ENCODE peak calls at places on chromosomes 7 and 10, in four cellular contexts. One of them, this sample, is unnamed.

GRCh38 chr7:91411062-91411461 is 146.8 kb downstream of the FZD1 start:
- DNase-seq in GM12878: no peak
- DNase-seq in K562: no peak
- DNase-seq in SK-N-SH: no peak
- DNase-seq in this sample: no peak

GRCh38 chr10:88071814-88072380 is 208.5 kb downstream of the PTEN start:
- DNase-seq in GM12878: no peak
- DNase-seq in K562: no peak
- DNase-seq in SK-N-SH: no peak
- DNase-seq in this sample: no peak

GRCh38 chr10:5501976-5502902 is 2.9 kb upstream of the CALML5 start:
- DNase-seq in GM12878: no peak
- DNase-seq in K562: no peak
- DNase-seq in SK-N-SH: no peak
- DNase-seq in this sample: no peak

GRCh38 chr10:97365761-97366351 is 31.3 kb upstream of the FRAT2 start:
- DNase-seq in GM12878: no peak
- DNase-seq in K562: no peak
- DNase-seq in SK-N-SH: no peak
- DNase-seq in this sample: no peak

GRCh38 chr10:78629773-78630172 is 439.0 kb upstream of the ZMIZ1 start:
- DNase-seq in GM12878: no peak
- DNase-seq in K562: no peak
- DNase-seq in SK-N-SH: no peak
- DNase-seq in this sample: no peak

GRCh38 chr10:475709-476457 is 213.6 kb downstream of the DIP2C start:
- DNase-seq in GM12878: no peak
- DNase-seq in K562: no peak
- DNase-seq in SK-N-SH: no peak
- DNase-seq in this sample: no peak

GRCh38 chr7:140723002-140723401 is 26.5 kb downstream of the NDUFB2 start:
- DNase-seq in GM12878: no peak
- DNase-seq in K562: no peak
- DNase-seq in SK-N-SH: no peak
- DNase-seq in this sample: no peak

GRCh38 chr7:137909042-137909441 is 62.3 kb upstream of the DGKI start:
- DNase-seq in GM12878: no peak
- DNase-seq in K562: no peak
- DNase-seq in SK-N-SH: no peak
- DNase-seq in this sample: no peak

GRCh38 chr10:117541909-117542705 is 439 bp upstream of the EMX2 start:
- DNase-seq in GM12878: no peak
- DNase-seq in K562: no peak
- DNase-seq in SK-N-SH: peak; percentile 84
- DNase-seq in this sample: no peak

GRCh38 chr7:156768698-156769472 is 124.1 kb downstream of the LMBR1 start:
- DNase-seq in GM12878: no peak
- DNase-seq in K562: no peak
- DNase-seq in SK-N-SH: no peak
- DNase-seq in this sample: no peak

GRCh38 chr7:92836489-92837213 is at the start of gene CDK6:
- DNase-seq in GM12878: no peak
- DNase-seq in K562: peak; percentile 90
- DNase-seq in SK-N-SH: peak; percentile 79
- DNase-seq in this sample: no peak

GRCh38 chr10:62626817-62627216 is 177.7 kb upstream of the ADO start:
- DNase-seq in GM12878: no peak
- DNase-seq in K562: no peak
- DNase-seq in SK-N-SH: no peak
- DNase-seq in this sample: no peak

GRCh38 chr7:132500727-132501410 is 75.4 kb downstream of the PLXNA4 start:
- DNase-seq in GM12878: no peak
- DNase-seq in K562: peak; percentile 15
- DNase-seq in SK-N-SH: peak; percentile 43
- DNase-seq in this sample: peak; percentile 54

GRCh38 chr10:124649209-124649608 is 95.0 kb downstream of the FAM53B start:
- DNase-seq in GM12878: no peak
- DNase-seq in K562: no peak
- DNase-seq in SK-N-SH: peak; percentile 65
- DNase-seq in this sample: no peak

GRCh38 chr10:103481974-103482531 is 3.0 kb upstream of the CALHM3 start:
- DNase-seq in GM12878: no peak
- DNase-seq in K562: peak; percentile 73
- DNase-seq in SK-N-SH: peak; percentile 77
- DNase-seq in this sample: no peak

GRCh38 chr10:85147346-85148250 is 819.2 kb downstream of the CCSER2 start:
- DNase-seq in GM12878: no peak
- DNase-seq in K562: no peak
- DNase-seq in SK-N-SH: no peak
- DNase-seq in this sample: no peak

GRCh38 chr10:24132741-24133140 is 76.2 kb upstream of the KIAA1217 start:
- DNase-seq in GM12878: no peak
- DNase-seq in K562: no peak
- DNase-seq in SK-N-SH: no peak
- DNase-seq in this sample: no peak

GRCh38 chr7:134388336-134389019 is 70.4 kb downstream of the AKR1B1 start:
- DNase-seq in GM12878: no peak
- DNase-seq in K562: no peak
- DNase-seq in SK-N-SH: no peak
- DNase-seq in this sample: no peak

GRCh38 chr7:27689045-27689877 is 26.6 kb upstream of the HIBADH start:
- DNase-seq in GM12878: no peak
- DNase-seq in K562: peak; percentile 30
- DNase-seq in SK-N-SH: peak; percentile 42
- DNase-seq in this sample: peak; percentile 55

GRCh38 chr7:45663167-45663921 is 89.2 kb downstream of the ADCY1 start:
- DNase-seq in GM12878: no peak
- DNase-seq in K562: peak; percentile 60
- DNase-seq in SK-N-SH: no peak
- DNase-seq in this sample: peak; percentile 9

GRCh38 chr10:56537984-56538383 is 176.9 kb upstream of the ZWINT start:
- DNase-seq in GM12878: no peak
- DNase-seq in K562: no peak
- DNase-seq in SK-N-SH: no peak
- DNase-seq in this sample: no peak

GRCh38 chr7:150439926-150440325 is 10.5 kb upstream of the GIMAP8 start:
- DNase-seq in GM12878: no peak
- DNase-seq in K562: no peak
- DNase-seq in SK-N-SH: no peak
- DNase-seq in this sample: no peak

GRCh38 chr7:112790651-112790973 is 419 bp upstream of the TMEM168 start:
- DNase-seq in GM12878: peak; percentile 44
- DNase-seq in K562: no peak
- DNase-seq in SK-N-SH: no peak
- DNase-seq in this sample: no peak

GRCh38 chr10:71999360-72000072 is 35.3 kb downstream of the CHST3 start:
- DNase-seq in GM12878: no peak
- DNase-seq in K562: peak; percentile 41
- DNase-seq in SK-N-SH: peak; percentile 91
- DNase-seq in this sample: no peak

GRCh38 chr10:30974355-30974754 is 57.3 kb downstream of the ZNF438 start:
- DNase-seq in GM12878: no peak
- DNase-seq in K562: no peak
- DNase-seq in SK-N-SH: no peak
- DNase-seq in this sample: no peak

GRCh38 chr10:30967654-30968421 is 63.8 kb downstream of the ZNF438 start:
- DNase-seq in GM12878: no peak
- DNase-seq in K562: no peak
- DNase-seq in SK-N-SH: no peak
- DNase-seq in this sample: no peak

GRCh38 chr10:30968711-30969110 is 63.0 kb downstream of the ZNF438 start:
- DNase-seq in GM12878: no peak
- DNase-seq in K562: no peak
- DNase-seq in SK-N-SH: no peak
- DNase-seq in this sample: no peak

GRCh38 chr10:30973737-30974136 is 57.9 kb downstream of the ZNF438 start:
- DNase-seq in GM12878: no peak
- DNase-seq in K562: no peak
- DNase-seq in SK-N-SH: no peak
- DNase-seq in this sample: no peak

DNA sequence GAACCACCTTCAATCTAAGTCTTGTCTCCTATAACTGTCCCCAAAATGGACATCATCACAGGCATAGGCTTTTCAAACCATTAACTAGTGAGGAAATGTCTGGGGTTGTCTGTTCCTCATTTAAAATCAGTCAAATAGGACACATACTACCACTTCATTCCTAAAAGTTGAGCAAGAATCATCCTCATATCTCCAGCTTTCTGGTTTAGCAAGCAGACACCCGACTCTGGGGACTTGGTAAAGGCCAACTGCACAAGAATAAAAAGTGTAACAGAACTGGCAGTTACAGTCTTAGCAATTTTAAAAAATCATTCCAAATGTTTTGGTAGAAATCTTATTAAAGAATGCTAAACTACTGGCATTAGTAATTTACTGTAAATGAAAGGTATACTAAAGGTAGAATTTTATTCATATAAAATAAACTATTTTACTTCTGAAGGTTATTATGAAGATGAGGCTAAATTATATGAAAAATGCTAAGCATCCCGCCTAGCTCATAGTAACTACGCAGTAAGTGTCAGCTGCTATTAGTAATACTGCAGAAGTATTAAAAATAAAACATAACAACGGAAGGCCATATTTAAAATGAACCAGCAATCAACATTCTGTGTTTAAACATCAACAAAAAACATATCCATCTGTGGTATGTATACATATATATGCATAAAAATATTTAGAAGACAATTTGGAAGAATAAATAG is 60.8 kb downstream of the ZNF438 start:
- DNase-seq in GM12878: no peak
- DNase-seq in K562: no peak
- DNase-seq in SK-N-SH: no peak
- DNase-seq in this sample: no peak
- TF ChIP-seq NRF1 in GM12878: no peak
- TF ChIP-seq NRF1 in K562: no peak
- TF ChIP-seq NRF1 in SK-N-SH: no peak
- TF ChIP-seq NRF1 in this sample: no peak

GRCh38 chr10:4281207-4281825 is 496.3 kb upstream of the KLF6 start:
- DNase-seq in GM12878: no peak
- DNase-seq in K562: no peak
- DNase-seq in SK-N-SH: no peak
- DNase-seq in this sample: no peak

GRCh38 chr10:4278161-4278560 is 493.2 kb upstream of the KLF6 start:
- DNase-seq in GM12878: no peak
- DNase-seq in K562: no peak
- DNase-seq in SK-N-SH: no peak
- DNase-seq in this sample: no peak

GRCh38 chr10:4280481-4281206 is 495.6 kb upstream of the KLF6 start:
- DNase-seq in GM12878: no peak
- DNase-seq in K562: no peak
- DNase-seq in SK-N-SH: no peak
- DNase-seq in this sample: no peak

GRCh38 chr10:4282496-4282895 is 497.5 kb upstream of the KLF6 start:
- DNase-seq in GM12878: no peak
- DNase-seq in K562: no peak
- DNase-seq in SK-N-SH: no peak
- DNase-seq in this sample: no peak

DNA sequence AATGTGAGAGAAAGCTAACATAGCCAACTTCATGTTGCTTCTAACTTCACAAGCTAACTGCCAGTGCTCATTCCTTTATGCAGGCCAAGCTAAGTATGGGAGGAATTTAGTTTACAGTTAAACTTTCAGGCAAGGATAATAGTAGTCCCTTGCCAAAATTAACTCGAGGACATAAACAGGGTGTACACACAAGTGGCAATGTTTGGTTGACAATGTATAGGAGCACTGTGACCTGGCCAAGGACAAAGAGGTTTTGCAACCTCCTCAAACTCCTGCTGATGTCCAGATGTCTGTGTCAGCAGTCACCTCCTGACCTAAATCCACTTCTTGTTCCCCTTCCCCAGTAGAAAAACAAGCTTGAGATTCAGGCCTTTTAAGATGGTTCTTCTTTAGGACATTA is 494.6 kb upstream of the KLF6 start:
- DNase-seq in GM12878: no peak
- DNase-seq in K562: no peak
- DNase-seq in SK-N-SH: no peak
- DNase-seq in this sample: no peak
- H3K27ac ChIP-seq in GM12878: no peak overlapping the region
- H3K27ac ChIP-seq in K562: no peak overlapping the region
- H3K27ac ChIP-seq in SK-N-SH: peak overlapping the region; percentile 29
- H3K27ac ChIP-seq in this sample: no peak overlapping the region

GRCh38 chr10:4100324-4100826 is 315.4 kb upstream of the KLF6 start:
- DNase-seq in GM12878: no peak
- DNase-seq in K562: no peak
- DNase-seq in SK-N-SH: no peak
- DNase-seq in this sample: no peak

GRCh38 chr10:4107328-4107851 is 322.4 kb upstream of the KLF6 start:
- DNase-seq in GM12878: no peak
- DNase-seq in K562: no peak
- DNase-seq in SK-N-SH: no peak
- DNase-seq in this sample: no peak

GRCh38 chr10:4101918-4102654 is 317.1 kb upstream of the KLF6 start:
- DNase-seq in GM12878: peak; percentile 12
- DNase-seq in K562: no peak
- DNase-seq in SK-N-SH: no peak
- DNase-seq in this sample: no peak

GRCh38 chr10:4102802-4103344 is 317.9 kb upstream of the KLF6 start:
- DNase-seq in GM12878: no peak
- DNase-seq in K562: no peak
- DNase-seq in SK-N-SH: peak; percentile 47
- DNase-seq in this sample: no peak

DNA sequence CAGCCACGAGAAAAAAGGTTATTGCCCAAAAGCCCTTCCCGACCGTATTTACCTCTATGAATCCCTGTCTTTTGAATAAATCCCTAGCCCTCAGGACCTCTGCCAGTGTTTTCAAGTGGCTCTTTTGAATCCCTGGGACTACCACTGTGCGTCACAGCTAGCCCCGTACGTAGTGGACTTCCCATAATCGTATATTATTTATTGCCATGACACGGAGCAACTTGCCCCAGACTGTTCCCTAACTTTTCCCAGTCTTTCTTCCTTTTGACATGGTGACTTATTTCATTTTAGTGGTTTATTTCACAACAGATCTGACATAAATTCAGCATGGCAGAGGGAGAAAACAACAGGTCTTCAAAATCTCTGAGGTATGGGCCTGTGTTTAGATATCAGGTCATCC is 318.6 kb upstream of the KLF6 start:
- DNase-seq in GM12878: no peak
- DNase-seq in K562: no peak
- DNase-seq in SK-N-SH: no peak
- DNase-seq in this sample: no peak
- TF ChIP-seq NRF1 in GM12878: no peak
- TF ChIP-seq NRF1 in K562: no peak
- TF ChIP-seq NRF1 in SK-N-SH: no peak
- TF ChIP-seq NRF1 in this sample: no peak

GRCh38 chr10:114632869-114633715 is 25.0 kb downstream of the ABLIM1 start:
- DNase-seq in GM12878: no peak
- DNase-seq in K562: peak; percentile 33
- DNase-seq in SK-N-SH: peak; percentile 23
- DNase-seq in this sample: no peak

GRCh38 chr10:114629083-114629823 is 28.8 kb downstream of the ABLIM1 start:
- DNase-seq in GM12878: no peak
- DNase-seq in K562: no peak
- DNase-seq in SK-N-SH: no peak
- DNase-seq in this sample: no peak

GRCh38 chr10:114629824-114630430 is 28.1 kb downstream of the ABLIM1 start:
- DNase-seq in GM12878: no peak
- DNase-seq in K562: no peak
- DNase-seq in SK-N-SH: no peak
- DNase-seq in this sample: no peak

GRCh38 chr10:114631090-114631677 is 26.9 kb downstream of the ABLIM1 start:
- DNase-seq in GM12878: no peak
- DNase-seq in K562: no peak
- DNase-seq in SK-N-SH: peak; percentile 22
- DNase-seq in this sample: no peak

GRCh38 chr10:114631678-114632417 is 26.2 kb downstream of the ABLIM1 start:
- DNase-seq in GM12878: no peak
- DNase-seq in K562: peak; percentile 11
- DNase-seq in SK-N-SH: peak; percentile 87
- DNase-seq in this sample: no peak
- H3K27ac ChIP-seq in GM12878: no peak overlapping the region
- H3K27ac ChIP-seq in K562: no peak overlapping the region
- H3K27ac ChIP-seq in SK-N-SH: peak overlapping the region; percentile 39
- H3K27ac ChIP-seq in this sample: no peak overlapping the region